ENCODE peak calls at places on chromosomes 12 and 14, in seven cellular contexts. One of them, this sample, is unnamed.

GRCh38 chr12:128083132-128083729 is 183.7 kb upstream of the TMEM132C start:
- DNase-seq in breast epithelium: no peak
- DNase-seq in neuronal stem cell: no peak
- DNase-seq in COLO829: no peak
- DNase-seq in iris pigment epithelial cell: no peak
- DNase-seq in Right ventricle myocardium superior: no peak
- DNase-seq in CD4-positive, CD25-positive, alpha-beta regulatory T cell: no peak
- DNase-seq in this sample: no peak

GRCh38 chr14:20802341-20803084 is at the start of gene RNASE1:
- DNase-seq in breast epithelium: no peak
- DNase-seq in neuronal stem cell: no peak
- DNase-seq in COLO829: peak
- DNase-seq in iris pigment epithelial cell: no peak
- DNase-seq in Right ventricle myocardium superior: peak
- DNase-seq in CD4-positive, CD25-positive, alpha-beta regulatory T cell: no peak
- DNase-seq in this sample: no peak

GRCh38 chr12:43789941-43790340 is 16.2 kb downstream of the TWF1 start:
- DNase-seq in breast epithelium: no peak
- DNase-seq in neuronal stem cell: no peak
- DNase-seq in COLO829: no peak
- DNase-seq in iris pigment epithelial cell: peak
- DNase-seq in Right ventricle myocardium superior: no peak
- DNase-seq in CD4-positive, CD25-positive, alpha-beta regulatory T cell: no peak
- DNase-seq in this sample: no peak

GRCh38 chr12:26513357-26514043 is 318.1 kb downstream of the SSPN start:
- DNase-seq in breast epithelium: no peak
- DNase-seq in neuronal stem cell: no peak
- DNase-seq in COLO829: peak
- DNase-seq in iris pigment epithelial cell: no peak
- DNase-seq in Right ventricle myocardium superior: no peak
- DNase-seq in CD4-positive, CD25-positive, alpha-beta regulatory T cell: no peak
- DNase-seq in this sample: no peak

GRCh38 chr14:75497191-75497590 is 25.1 kb upstream of the BATF start:
- DNase-seq in breast epithelium: no peak
- DNase-seq in neuronal stem cell: no peak
- DNase-seq in COLO829: no peak
- DNase-seq in iris pigment epithelial cell: no peak
- DNase-seq in Right ventricle myocardium superior: no peak
- DNase-seq in CD4-positive, CD25-positive, alpha-beta regulatory T cell: no peak
- DNase-seq in this sample: no peak

GRCh38 chr12:103858953-103859601 is 18.0 kb upstream of the NT5DC3 start:
- DNase-seq in breast epithelium: no peak
- DNase-seq in neuronal stem cell: no peak
- DNase-seq in COLO829: peak
- DNase-seq in iris pigment epithelial cell: peak
- DNase-seq in Right ventricle myocardium superior: no peak
- DNase-seq in CD4-positive, CD25-positive, alpha-beta regulatory T cell: no peak
- DNase-seq in this sample: no peak

GRCh38 chr12:114168061-114168460 is 201.9 kb upstream of the RBM19 start:
- DNase-seq in breast epithelium: no peak
- DNase-seq in neuronal stem cell: no peak
- DNase-seq in COLO829: no peak
- DNase-seq in iris pigment epithelial cell: peak
- DNase-seq in Right ventricle myocardium superior: no peak
- DNase-seq in CD4-positive, CD25-positive, alpha-beta regulatory T cell: no peak
- DNase-seq in this sample: no peak

GRCh38 chr12:96501139-96501741 is 11.9 kb downstream of the CFAP54 start:
- DNase-seq in breast epithelium: no peak
- DNase-seq in neuronal stem cell: no peak
- DNase-seq in COLO829: peak
- DNase-seq in iris pigment epithelial cell: peak
- DNase-seq in Right ventricle myocardium superior: no peak
- DNase-seq in CD4-positive, CD25-positive, alpha-beta regulatory T cell: peak
- DNase-seq in this sample: peak

GRCh38 chr14:89240414-89240813 is 176.6 kb downstream of the FOXN3 start:
- DNase-seq in breast epithelium: no peak
- DNase-seq in neuronal stem cell: no peak
- DNase-seq in COLO829: no peak
- DNase-seq in iris pigment epithelial cell: peak
- DNase-seq in Right ventricle myocardium superior: no peak
- DNase-seq in CD4-positive, CD25-positive, alpha-beta regulatory T cell: no peak
- DNase-seq in this sample: no peak

GRCh38 chr12:128606040-128606439 is 217.7 kb downstream of the SLC15A4 start:
- DNase-seq in breast epithelium: no peak
- DNase-seq in neuronal stem cell: no peak
- DNase-seq in COLO829: no peak
- DNase-seq in iris pigment epithelial cell: no peak
- DNase-seq in Right ventricle myocardium superior: no peak
- DNase-seq in CD4-positive, CD25-positive, alpha-beta regulatory T cell: no peak
- DNase-seq in this sample: peak

GRCh38 chr14:24428628-24429394 is 657 bp downstream of the CBLN3 start:
- DNase-seq in breast epithelium: no peak
- DNase-seq in neuronal stem cell: no peak
- DNase-seq in COLO829: no peak
- DNase-seq in iris pigment epithelial cell: no peak
- DNase-seq in Right ventricle myocardium superior: no peak
- DNase-seq in CD4-positive, CD25-positive, alpha-beta regulatory T cell: no peak
- DNase-seq in this sample: peak

GRCh38 chr12:109448707-109449390 is 28.3 kb downstream of the KCTD10 start:
- DNase-seq in breast epithelium: no peak
- DNase-seq in neuronal stem cell: no peak
- DNase-seq in COLO829: no peak
- DNase-seq in iris pigment epithelial cell: no peak
- DNase-seq in Right ventricle myocardium superior: no peak
- DNase-seq in CD4-positive, CD25-positive, alpha-beta regulatory T cell: no peak
- DNase-seq in this sample: no peak

GRCh38 chr14:96117997-96118790 is 79.0 kb downstream of the C14orf132 start:
- DNase-seq in breast epithelium: no peak
- DNase-seq in neuronal stem cell: no peak
- DNase-seq in COLO829: no peak
- DNase-seq in iris pigment epithelial cell: no peak
- DNase-seq in Right ventricle myocardium superior: no peak
- DNase-seq in CD4-positive, CD25-positive, alpha-beta regulatory T cell: no peak
- DNase-seq in this sample: no peak

GRCh38 chr12:88889326-88890110 is 309.2 kb upstream of the KITLG start:
- DNase-seq in breast epithelium: no peak
- DNase-seq in neuronal stem cell: no peak
- DNase-seq in COLO829: no peak
- DNase-seq in iris pigment epithelial cell: peak
- DNase-seq in Right ventricle myocardium superior: no peak
- DNase-seq in CD4-positive, CD25-positive, alpha-beta regulatory T cell: no peak
- DNase-seq in this sample: no peak

This sample was measured in spleen.